ENCODE peak calls at places on chromosomes 6 and 20, in four cellular contexts. M is breast epithelium, O is left lung, I is PC-9. B is an unnamed sample.

GRCh38 chr6:31308050-31308844 is 36.4 kb upstream of the HLA-C start:
- DNase-seq in M (peak; percentile 76), I (peak; percentile 67), O (peak; percentile 65), B (no peak)

GRCh38 chr6:73732845-73733675 is 37.1 kb downstream of the CD109 start:
- DNase-seq in M (peak; percentile 65), O (peak; percentile 57), I (peak; percentile 65), B (peak; percentile 27)

GRCh38 chr6:52566853-52567279 is 10.0 kb downstream of the TRAM2 start:
- DNase-seq in O (no peak), M (no peak), I (peak; percentile 76), B (no peak)

GRCh38 chr6:13256614-13257013 is 71.7 kb downstream of the TBC1D7 start:
- DNase-seq in I (no peak), M (no peak), O (no peak), B (no peak)

GRCh38 chr6:34610819-34611477 is 54.8 kb upstream of the SPDEF start:
- DNase-seq in I (no peak), M (no peak), O (no peak), B (no peak)

GRCh38 chr6:124873066-124873410 is 89.2 kb upstream of the RNF217 start:
- DNase-seq in I (no peak), O (no peak), M (no peak), B (no peak)

GRCh38 chr6:135192256-135193174 is 11.4 kb downstream of the MYB start:
- DNase-seq in O (no peak), M (no peak), I (no peak), B (peak; percentile 68)

GRCh38 chr6:133245033-133245903 is 4.1 kb downstream of the EYA4 start:
- DNase-seq in O (no peak), M (no peak), I (no peak), B (no peak)

GRCh38 chr6:48069280-48069679 is 41.7 kb downstream of the PTCHD4 start:
- DNase-seq in I (no peak), O (no peak), M (no peak), B (no peak)

GRCh38 chr6:155274106-155274505 is 10.3 kb downstream of the CLDN20 start:
- DNase-seq in I (no peak), M (no peak), O (no peak), B (no peak)

GRCh38 chr6:131615275-131615674 is 12.8 kb downstream of the MED23 start:
- DNase-seq in I (no peak), M (no peak), O (no peak), B (no peak)

GRCh38 chr20:24578605-24579004 is 109.2 kb downstream of the SYNDIG1 start:
- DNase-seq in O (no peak), M (no peak), I (no peak), B (no peak)

GRCh38 chr6:7033202-7033601 is 74.6 kb upstream of the RREB1 start:
- DNase-seq in M (no peak), I (no peak), O (no peak), B (no peak)

GRCh38 chr20:47973519-47974233 is 188.4 kb upstream of the SULF2 start:
- DNase-seq in O (no peak), M (no peak), I (peak; percentile 86), B (no peak)

GRCh38 chr6:164252952-164253351 is 838.4 kb downstream of the QKI start:
- DNase-seq in O (no peak), I (no peak), M (no peak), B (no peak)

GRCh38 chr6:169800668-169801395 is 49.4 kb downstream of the ERMARD start:
- DNase-seq in I (peak; percentile 5), O (peak; percentile 54), M (no peak), B (peak; percentile 12)

GRCh38 chr6:1796706-1797529 is 187.2 kb downstream of the FOXC1 start:
- DNase-seq in I (no peak), O (no peak), M (no peak), B (no peak)

GRCh38 chr20:19621072-19621471 is 137.0 kb upstream of the RIN2 start:
- DNase-seq in M (no peak), I (no peak), O (no peak), B (no peak)

GRCh38 chr6:1536526-1537429 is 72.9 kb upstream of the FOXC1 start:
- DNase-seq in M (no peak), I (no peak), O (no peak), B (no peak)

GRCh38 chr6:117506180-117506835 is 23.8 kb downstream of the DCBLD1 start:
- DNase-seq in O (no peak), M (no peak), I (no peak), B (no peak)

GRCh38 chr20:11850901-11851300 is 66.8 kb upstream of the BTBD3 start:
- DNase-seq in M (no peak), I (no peak), O (no peak), B (no peak)

GRCh38 chr20:60921021-60921622 is 330.9 kb upstream of the CDH4 start:
- DNase-seq in M (no peak), I (no peak), O (no peak), B (no peak)

GRCh38 chr6:82264824-82265223 is 17.3 kb upstream of the IBTK start:
- DNase-seq in M (no peak), I (no peak), O (no peak), B (no peak)

GRCh38 chr20:35579196-35579595 is 36.4 kb upstream of the SPAG4 start:
- DNase-seq in I (no peak), O (no peak), M (peak; percentile 19), B (no peak)

GRCh38 chr6:106562001-106562400 is 67.3 kb downstream of the RTN4IP1 start:
- DNase-seq in M (no peak), O (no peak), I (no peak), B (no peak)

GRCh38 chr6:39189915-39190544 is 39.2 kb downstream of the KCNK5 start:
- DNase-seq in O (peak; percentile 50), M (no peak), I (no peak), B (peak; percentile 52)

GRCh38 chr20:57290178-57290484 is 23.7 kb upstream of the BMP7 start:
- DNase-seq in I (no peak), O (no peak), M (no peak), B (no peak)

GRCh38 chr20:57287007-57287810 is 20.8 kb upstream of the BMP7 start:
- DNase-seq in O (no peak), M (no peak), I (no peak), B (no peak)

GRCh38 chr20:57288676-57289075 is 22.2 kb upstream of the BMP7 start:
- DNase-seq in O (no peak), M (no peak), I (no peak), B (no peak)

GRCh38 chr20:57289401-57290177 is 23.1 kb upstream of the BMP7 start:
- DNase-seq in I (no peak), M (no peak), O (no peak), B (no peak)

DNA sequence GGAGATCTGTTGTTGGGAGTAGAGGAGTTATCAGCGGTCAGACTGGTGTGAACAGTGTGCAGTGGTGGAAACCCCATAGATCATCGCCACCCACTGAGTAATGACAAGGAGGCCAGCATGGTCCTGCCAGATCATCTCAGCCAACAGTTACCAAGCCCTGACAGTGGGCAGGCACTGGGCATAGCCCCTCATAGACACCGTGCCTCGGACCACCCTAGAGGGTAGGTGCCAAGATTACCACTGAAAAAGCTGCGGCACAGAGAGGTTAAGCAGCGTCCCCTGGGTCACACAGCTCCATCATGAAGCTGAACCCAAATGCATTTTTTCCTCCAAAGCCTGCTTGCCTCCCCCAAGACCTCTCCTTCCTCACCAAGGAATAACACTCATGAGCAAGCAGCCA is 21.5 kb upstream of the BMP7 start:
- DNase-seq in I (no peak), O (no peak), M (no peak), B (no peak)
- H3K27ac ChIP-seq in I (no peak overlapping the region), O (no peak overlapping the region), M (no peak overlapping the region), B (no peak overlapping the region)

GRCh38 chr20:52060794-52061714 is 130.5 kb downstream of the ZFP64 start:
- DNase-seq in O (no peak), M (no peak), I (peak; percentile 6), B (no peak)
- TF ChIP-seq CTCF in O (no peak), M (no peak), I (peak; percentile 51), B (no peak)

DNA sequence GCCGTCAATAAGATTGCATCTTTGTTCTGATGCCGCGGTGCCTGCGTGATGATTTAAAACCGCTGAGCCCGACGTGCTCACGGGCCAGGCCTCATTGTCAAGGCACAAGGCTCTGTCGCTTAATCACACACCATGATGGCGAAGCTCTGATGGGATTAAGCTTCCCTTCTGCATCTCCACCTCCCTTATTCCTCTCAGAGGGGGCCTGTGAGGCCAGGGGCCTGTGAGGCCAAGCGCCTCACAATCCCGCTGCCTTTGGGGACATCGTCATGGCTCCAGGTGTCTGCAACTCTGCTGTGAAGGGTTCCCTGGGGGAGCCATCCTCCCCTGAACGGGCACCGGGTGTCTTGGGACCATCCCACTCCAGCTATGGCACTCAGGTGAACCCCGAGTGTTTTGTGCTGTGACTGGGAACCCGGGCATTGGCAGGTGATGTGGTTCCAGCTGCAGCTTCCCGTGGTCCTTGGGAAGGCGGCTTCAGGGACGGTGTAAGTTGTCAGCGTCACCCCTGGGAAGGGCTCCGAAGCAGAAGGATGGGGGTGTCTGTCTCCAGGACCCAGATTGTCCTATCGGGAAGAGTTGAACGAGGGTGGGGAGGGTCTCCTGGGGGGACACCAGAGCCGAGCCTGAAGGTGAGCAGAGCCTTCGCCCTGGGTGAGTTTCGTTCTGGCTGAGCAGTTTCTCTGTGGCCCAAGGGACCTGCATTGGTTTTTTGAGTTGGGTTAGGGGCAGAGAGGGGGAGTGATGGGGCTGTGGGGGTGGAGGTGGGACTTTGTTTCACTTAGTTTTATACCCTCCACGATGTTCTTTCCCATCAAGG is 18.0 kb upstream of the BHLHE23 start:
- DNase-seq in O (no peak), I (no peak), M (no peak), B (no peak)
- H3K27me3 ChIP-seq in O (peaks cover 98% of the 10 kb centered on the region), I (peaks cover 85% of the 10 kb centered on the region), M (peaks cover 6% of the 10 kb centered on the region), B (peaks cover 45% of the 10 kb centered on the region)

DNA sequence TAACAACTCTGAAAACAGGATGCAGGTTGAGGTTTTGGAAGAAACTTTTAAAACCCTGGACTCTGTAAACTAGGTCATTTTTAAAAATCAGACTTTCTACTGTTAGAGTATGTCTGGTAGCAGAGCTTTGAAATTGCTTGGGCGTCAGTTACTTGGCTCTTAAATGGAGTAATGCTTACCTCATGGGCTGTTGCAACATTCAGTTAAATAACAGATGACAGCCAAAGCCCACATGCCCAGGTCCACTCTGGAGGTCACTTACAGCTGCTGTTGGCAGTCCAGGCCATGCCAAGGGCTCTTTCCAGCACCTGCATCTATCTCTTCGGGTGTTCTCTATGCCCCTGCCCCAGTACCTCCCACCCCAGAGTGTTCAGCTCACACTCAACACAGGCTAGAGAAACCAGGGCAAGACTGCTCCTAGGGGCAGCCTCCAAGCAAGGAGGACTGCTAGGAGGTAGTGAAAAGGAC is 96.4 kb downstream of the BANF2 start:
- DNase-seq in I (no peak), M (no peak), O (peak; percentile 56), B (peak; percentile 19)
- H3K27ac ChIP-seq in I (no peak overlapping the region), M (peak overlapping the region; percentile 80), O (peak overlapping the region; percentile 3), B (no peak overlapping the region)

GRCh38 chr6:71621918-71622519 is 264.3 kb upstream of the RIMS1 start:
- DNase-seq in I (no peak), M (no peak), O (no peak), B (no peak)
- TF ChIP-seq CTCF in I (peak; percentile 64), M (no peak), O (peak; percentile 27), B (peak; percentile 0)